ENCODE peak calls at places on chromosome 11, in four cellular contexts. X is fibroblast of the aortic adventitia, H is A549, Y is pancreas. E is an unnamed sample.

GRCh38 chr11:128563942-128564641 is 23.3 kb downstream of the ETS1 start:
- DNase-seq in H (no peak), X (no peak), Y (no peak), E (no peak)

GRCh38 chr11:108916290-108916689 is 251.4 kb downstream of the DDX10 start:
- DNase-seq in X (peak), Y (no peak), H (no peak), E (no peak)

GRCh38 chr11:94787798-94788197 is 19.6 kb downstream of the AMOTL1 start:
- DNase-seq in Y (peak), H (no peak), X (no peak), E (no peak)

GRCh38 chr11:19652976-19653375 is 59.7 kb upstream of the NAV2 start:
- DNase-seq in X (no peak), H (no peak), Y (no peak), E (no peak)

GRCh38 chr11:44266056-44266780 is 43.7 kb downstream of the ALX4 start:
- DNase-seq in H (no peak), X (no peak), Y (no peak), E (no peak)

GRCh38 chr11:83292709-83293435 is 6.7 kb upstream of the CCDC90B start:
- DNase-seq in Y (no peak), X (peak), H (peak), E (no peak)

GRCh38 chr11:115674176-115674575 is 170.0 kb upstream of the CADM1 start:
- DNase-seq in X (no peak), Y (no peak), H (no peak), E (no peak)

GRCh38 chr11:35802221-35802620 is 139.6 kb downstream of the TRIM44 start:
- DNase-seq in X (no peak), H (no peak), Y (no peak), E (no peak)

GRCh38 chr11:86570020-86570419 is 102.4 kb downstream of the ME3 start:
- DNase-seq in X (no peak), H (no peak), Y (no peak), E (no peak)

GRCh38 chr11:120917536-120918239 is 106.2 kb upstream of the TBCEL start:
- DNase-seq in X (no peak), Y (no peak), H (no peak), E (no peak)

GRCh38 chr11:16945671-16946469 is 68.3 kb downstream of the PLEKHA7 start:
- DNase-seq in X (peak), H (peak), Y (peak), E (peak)

GRCh38 chr11:73154178-73154577 is 12.1 kb upstream of the FCHSD2 start:
- DNase-seq in Y (no peak), H (no peak), X (no peak), E (no peak)

GRCh38 chr11:73149105-73149504 is 7.0 kb upstream of the FCHSD2 start:
- DNase-seq in X (no peak), H (no peak), Y (no peak), E (peak)

GRCh38 chr11:73152086-73152853 is 10.2 kb upstream of the FCHSD2 start:
- DNase-seq in H (no peak), X (no peak), Y (no peak), E (no peak)

GRCh38 chr11:73152861-73153483 is 10.9 kb upstream of the FCHSD2 start:
- DNase-seq in X (no peak), H (no peak), Y (no peak), E (no peak)

DNA sequence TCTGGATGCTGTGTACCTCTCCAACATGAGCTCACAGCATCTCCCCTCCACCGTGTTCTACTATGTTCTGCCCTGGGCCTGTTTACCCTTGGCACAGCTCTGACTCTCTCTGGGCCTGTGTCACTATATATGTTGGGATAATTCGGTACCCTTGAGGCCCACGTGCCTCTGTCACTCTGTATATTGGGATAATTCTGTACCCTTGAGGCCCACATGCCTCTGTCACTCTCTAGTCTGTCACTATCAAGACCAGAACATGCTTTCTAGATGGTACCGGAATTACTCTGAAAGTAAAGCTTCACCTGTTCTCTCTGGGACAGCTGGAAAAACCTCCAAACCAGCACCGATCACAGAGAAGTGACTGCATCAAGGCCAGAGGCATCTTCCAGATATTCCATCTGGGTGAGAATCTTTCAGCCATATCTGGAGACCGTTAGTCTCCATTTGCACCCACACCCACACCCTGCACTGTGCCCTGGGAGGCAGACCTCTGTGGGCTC is 9.3 kb upstream of the FCHSD2 start:
- DNase-seq in X (no peak), Y (no peak), H (no peak), E (no peak)
- TF ChIP-seq CTCF in X (no peak), Y (no peak), H (no peak), E (no peak)

DNA sequence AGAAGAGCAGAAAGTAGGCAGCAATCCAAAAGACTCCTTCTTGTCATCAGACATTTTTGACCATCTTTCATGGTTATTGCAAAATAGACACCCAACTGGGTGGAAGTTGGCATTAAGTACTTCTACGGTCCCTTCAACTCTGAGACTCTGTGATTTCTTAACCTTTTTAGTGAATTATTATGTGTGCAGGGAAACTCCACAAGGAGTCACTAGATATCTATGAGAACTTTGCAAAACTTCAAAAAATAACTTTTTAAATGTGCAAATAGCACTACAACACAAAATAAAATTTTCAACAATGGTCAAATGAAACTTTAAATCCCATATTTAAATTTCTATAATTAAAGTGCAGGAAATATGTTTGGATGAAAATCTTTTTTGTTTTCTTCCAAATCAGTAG is 88.7 kb downstream of the SLC17A6 start:
- DNase-seq in X (no peak), Y (no peak), H (no peak), E (no peak)
- TF ChIP-seq CTCF in X (no peak), Y (no peak), H (no peak), E (peak)

GRCh38 chr11:77200351-77200750 is 72.3 kb downstream of the MYO7A start:
- DNase-seq in Y (no peak), X (no peak), H (no peak), E (no peak)

GRCh38 chr11:77201370-77201769 is 73.3 kb downstream of the MYO7A start:
- DNase-seq in X (no peak), Y (no peak), H (no peak), E (no peak)

GRCh38 chr11:77200869-77201268 is 72.8 kb downstream of the MYO7A start:
- DNase-seq in H (no peak), Y (no peak), X (no peak), E (no peak)

GRCh38 chr11:77202941-77203900 is 75.2 kb downstream of the MYO7A start:
- DNase-seq in X (no peak), Y (no peak), H (no peak), E (no peak)

GRCh38 chr11:77201991-77202841 is 74.2 kb downstream of the MYO7A start:
- DNase-seq in Y (no peak), X (no peak), H (no peak), E (no peak)
- TF ChIP-seq CTCF in Y (no peak), X (no peak), H (no peak), E (no peak)

GRCh38 chr11:78810489-78811090 is 235.9 kb upstream of the NARS2 start:
- DNase-seq in H (no peak), X (no peak), Y (no peak), E (no peak)

GRCh38 chr11:78811622-78812021 is 237.0 kb upstream of the NARS2 start:
- DNase-seq in H (no peak), Y (no peak), X (no peak), E (no peak)

GRCh38 chr11:78809931-78810481 is 235.3 kb upstream of the NARS2 start:
- DNase-seq in Y (no peak), X (peak), H (no peak), E (no peak)

GRCh38 chr11:78815631-78816232 is 241.1 kb upstream of the NARS2 start:
- DNase-seq in H (no peak), X (no peak), Y (no peak), E (no peak)

DNA sequence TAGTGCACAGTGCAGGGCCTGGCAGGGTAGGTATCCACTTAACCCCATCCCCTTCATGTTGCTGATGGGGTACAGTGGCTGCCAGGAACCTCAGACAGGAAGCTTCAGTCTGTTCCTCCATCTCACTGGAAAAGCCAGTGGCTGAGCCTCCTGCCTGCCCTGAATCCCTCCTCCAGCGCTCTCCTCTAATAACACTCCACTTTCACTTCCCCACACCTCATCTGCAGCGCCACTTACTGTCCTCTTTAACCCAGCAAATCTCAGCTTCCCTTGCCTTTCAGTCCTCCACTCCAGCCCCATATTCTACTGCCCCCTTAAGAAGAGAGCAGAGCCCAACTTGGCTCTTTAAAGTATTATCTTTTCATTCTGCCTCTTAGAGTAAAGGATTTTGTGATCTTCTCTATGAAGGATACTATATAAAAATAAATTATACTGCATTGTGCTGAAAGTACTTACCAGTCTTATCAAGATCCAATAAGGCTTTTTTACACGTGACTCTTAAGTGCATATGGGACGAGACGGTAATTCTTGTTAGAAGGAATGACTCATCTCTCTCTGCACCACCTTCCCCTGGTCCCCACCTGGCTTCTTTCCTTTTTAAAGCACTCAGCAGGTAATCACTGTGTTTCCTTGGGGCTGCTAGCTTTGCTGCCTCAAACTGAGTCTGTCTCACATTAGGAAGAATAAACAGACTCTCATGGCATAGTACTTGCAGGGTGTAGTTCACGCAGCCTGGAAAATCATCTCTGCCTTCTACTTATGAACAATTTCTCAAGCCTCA is 238.0 kb upstream of the NARS2 start:
- DNase-seq in Y (no peak), H (no peak), X (no peak), E (no peak)
- TF ChIP-seq CTCF in Y (no peak), H (no peak), X (no peak), E (no peak)

GRCh38 chr11:65672180-65672860 is 9.6 kb upstream of the RELA start:
- DNase-seq in Y (no peak), H (no peak), X (no peak), E (no peak)
- TF ChIP-seq CTCF in Y (no peak), H (no peak), X (no peak), E (no peak)

GRCh38 chr11:62724171-62724570 is 3.1 kb downstream of the HNRNPUL2 start:
- DNase-seq in H (no peak), Y (no peak), X (no peak), E (no peak)
- TF ChIP-seq CTCF in H (no peak), Y (no peak), X (no peak), E (no peak)

E was measured in right atrium auricular region.